ENCODE peak calls at places on chromosomes 3 and 15, in nine cellular contexts. W is dorsolateral prefrontal cortex, X is breast epithelium, E is AG10803, J is tibial nerve, Y is A549, T is nephron progenitor cell, V is ovary, Q is sigmoid colon. O is an unnamed sample.
A peak's percentile ranks its signal among the peaks of the same experiment; 100 is the strongest.

GRCh38 chr15:90942354-90943120 is 7.5 kb downstream of the UNC45A start:
- DNase-seq in X (no peak), V (no peak), T (no peak), J (no peak), Q (peak; percentile 40), E (no peak), W (no peak), Y (no peak), O (no peak)

GRCh38 chr3:72334681-72335457 is 513.4 kb downstream of the SHQ1 start:
- DNase-seq in Y (no peak), W (peak; percentile 96), Q (no peak), V (no peak), J (no peak), E (no peak), T (no peak), X (no peak), O (no peak)

GRCh38 chr3:136562031-136562430 is 190.1 kb downstream of the STAG1 start:
- DNase-seq in Q (no peak), J (no peak), W (no peak), Y (no peak), T (no peak), V (no peak), X (no peak), E (no peak), O (no peak)

GRCh38 chr3:37861540-37862051 is at the start of gene CTDSPL:
- DNase-seq in Y (peak; percentile 50), X (no peak), V (peak; percentile 72), W (no peak), T (peak; percentile 70), E (peak; percentile 53), J (no peak), Q (peak; percentile 68), O (peak; percentile 28)

GRCh38 chr3:86995537-86995936 is 4.6 kb upstream of the VGLL3 start:
- DNase-seq in E (peak; percentile 94), T (no peak), Q (peak; percentile 57), W (no peak), J (no peak), Y (no peak), X (no peak), V (no peak), O (no peak)

GRCh38 chr3:61526307-61526706 is 35.1 kb upstream of the PTPRG start:
- DNase-seq in Y (no peak), X (no peak), W (no peak), Q (no peak), J (no peak), E (no peak), V (no peak), T (no peak), O (no peak)

GRCh38 chr3:127011270-127011992 is 28.5 kb downstream of the PLXNA1 start:
- DNase-seq in Y (no peak), T (no peak), W (no peak), Q (no peak), X (no peak), E (peak; percentile 90), V (no peak), J (peak; percentile 16), O (no peak)

GRCh38 chr3:124768812-124769211 is 38.6 kb downstream of the UMPS start:
- DNase-seq in E (no peak), X (no peak), Q (no peak), W (no peak), Y (peak; percentile 90), J (no peak), T (peak; percentile 20), V (no peak), O (peak; percentile 42)

GRCh38 chr15:96358795-96359190 is 28.3 kb downstream of the NR2F2 start:
- DNase-seq in J (no peak), E (no peak), X (no peak), T (no peak), W (no peak), Q (no peak), Y (no peak), V (no peak), O (no peak)

DNA sequence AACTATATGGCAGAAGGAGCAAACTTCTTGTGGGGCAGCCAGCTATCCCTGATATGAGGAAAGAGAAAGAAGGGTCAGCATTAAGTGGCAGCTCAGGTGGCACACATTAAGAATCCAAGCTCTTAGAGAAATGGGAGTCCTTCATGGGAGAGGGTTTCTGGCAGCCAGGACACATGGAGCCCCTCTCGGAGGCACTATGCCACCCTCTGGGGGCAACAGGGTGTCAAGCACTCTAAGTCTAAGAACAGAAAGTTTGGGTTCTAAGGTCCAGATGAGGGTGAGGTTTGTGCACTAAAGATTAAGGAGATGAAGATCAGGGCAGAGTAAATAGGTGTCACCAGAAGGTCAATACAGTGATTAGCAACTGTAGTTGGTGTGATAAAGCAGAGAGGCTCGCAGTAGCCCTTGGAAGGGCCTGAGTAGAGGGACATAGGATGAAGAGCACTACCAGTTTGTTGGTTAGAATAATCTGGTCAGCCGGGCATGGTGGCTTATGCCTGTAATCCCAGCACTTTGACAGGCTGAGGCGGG is 89.3 kb downstream of the ST6GAL1 start:
- DNase-seq in V (no peak), E (no peak), T (no peak), Y (no peak), Q (no peak), J (no peak), W (no peak), X (no peak), O (no peak)
- TF ChIP-seq CTCF in V (no peak), E (no peak), T (no peak), Y (no peak), Q (no peak), J (no peak), W (no peak), X (no peak), O (no peak)

GRCh38 chr3:66836363-66837152 is 161.5 kb upstream of the KBTBD8 start:
- DNase-seq in E (no peak), V (no peak), Q (no peak), T (no peak), J (no peak), Y (no peak), W (no peak), X (no peak), O (no peak)
- TF ChIP-seq CTCF in E (peak; percentile 36), V (no peak), Q (peak; percentile 22), T (peak; percentile 9), J (peak; percentile 42), Y (peak; percentile 16), W (peak; percentile 61), X (no peak), O (no peak)

GRCh38 chr3:48664313-48664644 is 1.6 kb upstream of the CELSR3 start:
- DNase-seq in Q (no peak), X (no peak), V (no peak), Y (no peak), J (no peak), T (no peak), W (no peak), E (no peak), O (no peak)
- TF ChIP-seq CTCF in Q (no peak), X (no peak), V (no peak), Y (no peak), J (no peak), T (no peak), W (no peak), E (no peak), O (peak; percentile 14)

DNA sequence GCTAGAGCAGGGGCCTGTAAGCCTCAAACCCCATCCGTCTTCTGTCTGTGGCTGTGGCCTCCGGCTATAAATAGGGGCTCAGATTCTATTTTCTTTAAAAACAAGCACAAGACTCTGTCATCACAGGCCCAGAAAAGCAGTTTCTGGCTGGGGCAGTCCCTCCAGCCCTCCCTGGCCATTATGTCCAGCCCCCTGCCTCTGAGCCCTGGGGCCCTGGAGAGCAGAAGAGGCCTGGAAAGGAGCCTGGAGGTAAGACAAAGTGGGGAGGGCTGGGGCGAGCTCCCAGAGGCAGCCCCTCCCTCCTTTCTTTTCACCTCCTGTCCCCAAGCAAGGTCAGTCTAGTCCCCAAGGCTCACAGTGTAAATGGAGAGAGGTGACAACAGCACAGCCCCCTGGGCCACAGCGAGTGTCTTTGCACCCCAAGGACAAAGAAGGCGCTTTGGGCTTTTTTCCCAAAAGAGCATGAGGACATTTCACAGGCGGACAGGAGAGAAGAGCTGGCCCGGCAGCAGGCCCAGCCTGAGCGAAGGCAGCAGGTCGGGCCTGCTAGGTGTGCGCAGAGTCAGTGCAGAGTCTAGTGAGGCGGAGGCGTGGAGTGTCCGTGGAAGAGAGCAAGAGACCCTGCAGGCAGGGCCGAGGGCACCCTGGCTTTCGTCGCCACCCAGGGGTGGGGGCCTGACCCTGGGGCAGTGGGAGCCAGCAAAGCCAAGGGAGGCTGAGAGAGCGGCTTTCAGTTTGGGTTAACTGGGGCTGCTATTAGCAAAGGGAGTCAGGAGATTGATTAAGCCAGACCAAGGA is 188.3 kb downstream of the TBC1D2B start:
- DNase-seq in W (no peak), Q (no peak), J (no peak), T (no peak), X (no peak), Y (no peak), E (no peak), V (no peak), O (no peak)
- TF ChIP-seq CTCF in W (no peak), Q (no peak), J (no peak), T (no peak), X (no peak), Y (no peak), E (no peak), V (no peak), O (no peak)

GRCh38 chr3:34382859-34383258 is 584.4 kb downstream of the PDCD6IP start:
- DNase-seq in V (no peak), J (no peak), T (no peak), Y (no peak), E (no peak), W (no peak), X (no peak), Q (no peak), O (no peak)

GRCh38 chr3:34388836-34389235 is 590.4 kb downstream of the PDCD6IP start:
- DNase-seq in V (no peak), Q (no peak), T (no peak), J (no peak), Y (no peak), E (no peak), X (no peak), W (no peak), O (no peak)

GRCh38 chr3:34386309-34386708 is 587.9 kb downstream of the PDCD6IP start:
- DNase-seq in V (no peak), X (no peak), W (no peak), E (no peak), T (no peak), J (no peak), Q (no peak), Y (no peak), O (no peak)

DNA sequence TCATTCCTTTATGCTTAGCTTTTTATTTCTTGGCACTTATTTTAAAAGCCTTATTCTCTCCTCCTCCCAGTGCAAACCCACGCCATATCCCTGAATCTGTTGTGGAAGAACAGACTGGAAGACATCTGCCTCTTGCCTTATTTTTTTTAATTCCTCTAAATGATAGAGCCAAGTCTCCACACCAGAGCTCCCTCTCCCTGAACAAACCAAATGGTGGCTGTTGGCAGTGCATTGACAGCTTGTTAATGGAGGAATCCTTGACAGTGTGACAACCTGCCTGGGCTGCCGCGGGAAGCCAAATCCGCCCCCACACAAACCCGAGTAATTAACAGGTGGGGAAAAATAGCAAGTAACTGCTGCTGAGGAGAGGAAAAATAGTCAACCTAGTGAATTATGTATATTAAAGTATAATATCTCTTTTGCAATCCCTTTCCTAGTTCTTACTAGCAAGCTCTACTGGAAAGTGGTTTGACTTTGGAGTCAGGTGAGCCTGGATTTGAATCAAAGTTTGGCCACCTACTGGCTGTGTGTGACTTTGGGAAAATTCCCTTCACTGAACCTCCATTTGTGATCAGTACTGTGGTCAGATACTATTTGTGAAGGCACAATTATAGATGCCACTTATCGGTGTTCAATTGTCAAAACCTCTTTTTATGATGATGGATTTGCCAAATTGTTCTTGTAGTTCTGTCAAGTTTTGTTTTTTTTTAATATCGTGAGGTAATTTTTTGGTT is 589.6 kb downstream of the PDCD6IP start:
- DNase-seq in W (no peak), Y (no peak), J (no peak), T (peak; percentile 7), X (no peak), Q (no peak), V (no peak), E (no peak), O (no peak)
- TF ChIP-seq CTCF in W (no peak), Y (no peak), J (no peak), T (no peak), X (no peak), Q (no peak), V (no peak), E (no peak), O (peak; percentile 27)